ENCODE peak calls at places on chromosomes 5 and 9, in eight cellular contexts. One of them, this sample, is unnamed. For H3K9me3, the result is how much of the 10 kb centered on the place peaks cover.

GRCh38 chr9:114718801-114719221 is 36.8 kb upstream of the TEX48 start:
- DNase-seq in right lobe of liver: no peak
- DNase-seq in CD8-positive, alpha-beta T cell: peak
- DNase-seq in PC-3: peak
- DNase-seq in tibial artery: no peak
- DNase-seq in PC-9: peak
- DNase-seq in mammary epithelial cell: peak
- DNase-seq in DND-41: peak
- DNase-seq in this sample: peak

GRCh38 chr5:138876811-138877210 is 1.7 kb upstream of the LRRTM2 start:
- DNase-seq in PC-3: no peak
- DNase-seq in CD8-positive, alpha-beta T cell: no peak
- DNase-seq in mammary epithelial cell: no peak
- DNase-seq in tibial artery: no peak
- DNase-seq in PC-9: no peak
- DNase-seq in DND-41: no peak
- DNase-seq in right lobe of liver: no peak
- DNase-seq in this sample: no peak

GRCh38 chr9:13266172-13266571 is 13.3 kb downstream of the MPDZ start:
- DNase-seq in mammary epithelial cell: no peak
- DNase-seq in PC-3: no peak
- DNase-seq in CD8-positive, alpha-beta T cell: no peak
- DNase-seq in tibial artery: no peak
- DNase-seq in DND-41: no peak
- DNase-seq in right lobe of liver: no peak
- DNase-seq in PC-9: no peak
- DNase-seq in this sample: no peak

GRCh38 chr9:21326526-21327139 is 8.6 kb downstream of the KLHL9 start:
- DNase-seq in mammary epithelial cell: peak
- DNase-seq in PC-3: peak
- DNase-seq in right lobe of liver: no peak
- DNase-seq in CD8-positive, alpha-beta T cell: no peak
- DNase-seq in tibial artery: no peak
- DNase-seq in DND-41: no peak
- DNase-seq in PC-9: no peak
- DNase-seq in this sample: no peak

GRCh38 chr9:19446361-19446861 is 37.6 kb downstream of the ACER2 start:
- DNase-seq in DND-41: no peak
- DNase-seq in right lobe of liver: no peak
- DNase-seq in PC-9: no peak
- DNase-seq in CD8-positive, alpha-beta T cell: no peak
- DNase-seq in mammary epithelial cell: no peak
- DNase-seq in PC-3: no peak
- DNase-seq in tibial artery: no peak
- DNase-seq in this sample: no peak

GRCh38 chr9:135120249-135120648 is 32.8 kb downstream of the OLFM1 start:
- DNase-seq in tibial artery: no peak
- DNase-seq in PC-9: no peak
- DNase-seq in PC-3: no peak
- DNase-seq in CD8-positive, alpha-beta T cell: no peak
- DNase-seq in DND-41: no peak
- DNase-seq in right lobe of liver: no peak
- DNase-seq in mammary epithelial cell: no peak
- DNase-seq in this sample: no peak

GRCh38 chr5:43123887-43124286 is 3.2 kb downstream of the ZNF131 start:
- DNase-seq in PC-3: no peak
- DNase-seq in mammary epithelial cell: no peak
- DNase-seq in right lobe of liver: no peak
- DNase-seq in tibial artery: no peak
- DNase-seq in DND-41: no peak
- DNase-seq in PC-9: no peak
- DNase-seq in CD8-positive, alpha-beta T cell: no peak
- DNase-seq in this sample: no peak

GRCh38 chr5:153905214-153905613 is 133.5 kb downstream of the FAM114A2 start:
- DNase-seq in right lobe of liver: no peak
- DNase-seq in PC-3: no peak
- DNase-seq in CD8-positive, alpha-beta T cell: no peak
- DNase-seq in DND-41: no peak
- DNase-seq in PC-9: no peak
- DNase-seq in mammary epithelial cell: no peak
- DNase-seq in tibial artery: no peak
- DNase-seq in this sample: no peak

GRCh38 chr9:92762781-92763708 is 1.6 kb downstream of the BICD2 start:
- DNase-seq in PC-9: no peak
- DNase-seq in right lobe of liver: no peak
- DNase-seq in PC-3: no peak
- DNase-seq in tibial artery: no peak
- DNase-seq in DND-41: no peak
- DNase-seq in CD8-positive, alpha-beta T cell: no peak
- DNase-seq in mammary epithelial cell: no peak
- DNase-seq in this sample: no peak

GRCh38 chr9:111597852-111598729 is 1.4 kb downstream of the PTGR1 start:
- DNase-seq in tibial artery: peak
- DNase-seq in right lobe of liver: peak
- DNase-seq in PC-9: peak
- DNase-seq in DND-41: peak
- DNase-seq in PC-3: peak
- DNase-seq in mammary epithelial cell: peak
- DNase-seq in CD8-positive, alpha-beta T cell: peak
- DNase-seq in this sample: peak

GRCh38 chr5:94181940-94182339 is 436.5 kb downstream of the KIAA0825 start:
- DNase-seq in PC-9: no peak
- DNase-seq in right lobe of liver: no peak
- DNase-seq in CD8-positive, alpha-beta T cell: no peak
- DNase-seq in tibial artery: no peak
- DNase-seq in mammary epithelial cell: no peak
- DNase-seq in PC-3: no peak
- DNase-seq in DND-41: no peak
- DNase-seq in this sample: no peak

GRCh38 chr9:117718085-117718484 is 13.9 kb downstream of the TLR4 start:
- DNase-seq in tibial artery: peak
- DNase-seq in DND-41: no peak
- DNase-seq in PC-3: no peak
- DNase-seq in CD8-positive, alpha-beta T cell: no peak
- DNase-seq in mammary epithelial cell: peak
- DNase-seq in right lobe of liver: no peak
- DNase-seq in PC-9: no peak
- DNase-seq in this sample: no peak

GRCh38 chr9:88443480-88444113 is 55.4 kb downstream of the SPIN1 start:
- DNase-seq in mammary epithelial cell: no peak
- DNase-seq in tibial artery: no peak
- DNase-seq in DND-41: no peak
- DNase-seq in PC-9: no peak
- DNase-seq in PC-3: no peak
- DNase-seq in right lobe of liver: no peak
- DNase-seq in CD8-positive, alpha-beta T cell: no peak
- DNase-seq in this sample: no peak

GRCh38 chr9:86176468-86176867 is 77.1 kb upstream of the GOLM1 start:
- DNase-seq in PC-3: peak
- DNase-seq in DND-41: no peak
- DNase-seq in tibial artery: no peak
- DNase-seq in mammary epithelial cell: peak
- DNase-seq in PC-9: peak
- DNase-seq in right lobe of liver: no peak
- DNase-seq in CD8-positive, alpha-beta T cell: no peak
- DNase-seq in this sample: no peak

GRCh38 chr5:17154211-17154996 is 63.0 kb upstream of the BASP1 start:
- DNase-seq in DND-41: no peak
- DNase-seq in CD8-positive, alpha-beta T cell: no peak
- DNase-seq in right lobe of liver: no peak
- DNase-seq in PC-9: peak
- DNase-seq in mammary epithelial cell: peak
- DNase-seq in tibial artery: no peak
- DNase-seq in PC-3: peak
- DNase-seq in this sample: no peak

DNA sequence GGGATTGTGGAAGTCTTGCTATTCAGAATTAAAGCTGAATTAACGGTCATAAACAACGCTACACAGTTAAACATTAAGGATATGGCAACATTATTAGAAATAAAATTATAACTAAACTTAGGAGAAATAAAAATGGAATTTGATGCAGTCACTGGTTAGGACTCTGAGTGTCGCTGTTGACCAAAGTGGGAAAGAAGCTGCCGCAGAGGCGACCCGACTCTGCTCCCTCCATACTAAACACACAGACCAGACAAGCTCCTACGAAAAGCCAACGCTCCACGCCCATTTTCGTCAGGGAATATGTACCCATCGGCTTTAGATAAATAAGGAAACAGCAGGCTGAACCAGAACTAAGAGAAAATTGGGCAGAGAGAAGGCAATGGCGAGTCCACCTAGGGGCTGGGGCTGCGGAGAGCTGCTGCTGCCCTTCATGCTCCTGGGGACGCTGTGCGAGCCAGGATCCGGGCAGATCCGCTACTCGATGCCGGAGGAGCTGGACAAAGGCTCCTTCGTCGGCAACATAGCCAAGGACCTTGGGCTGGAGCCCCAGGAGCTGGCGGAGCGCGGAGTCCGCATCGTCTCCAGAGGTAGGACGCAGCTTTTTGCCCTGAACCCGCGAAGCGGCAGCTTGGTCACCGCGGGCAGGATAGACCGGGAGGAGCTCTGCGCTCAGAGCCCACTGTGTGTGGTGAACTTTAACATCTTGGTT is at the start of gene PCDHGA5:
- DNase-seq in CD8-positive, alpha-beta T cell: no peak
- DNase-seq in DND-41: no peak
- DNase-seq in PC-3: peak
- DNase-seq in right lobe of liver: no peak
- DNase-seq in tibial artery: no peak
- DNase-seq in PC-9: no peak
- DNase-seq in mammary epithelial cell: no peak
- DNase-seq in this sample: no peak
- H3K9me3 ChIP-seq in CD8-positive, alpha-beta T cell: under half
- H3K9me3 ChIP-seq in DND-41: under half
- H3K9me3 ChIP-seq in PC-3: under half
- H3K9me3 ChIP-seq in right lobe of liver: under half
- H3K9me3 ChIP-seq in tibial artery: under half
- H3K9me3 ChIP-seq in PC-9: under half
- H3K9me3 ChIP-seq in mammary epithelial cell: under half
- H3K9me3 ChIP-seq in this sample: under half

GRCh38 chr9:40927260-40927631 is 201.2 kb downstream of the FOXD4L6 start:
- DNase-seq in mammary epithelial cell: no peak
- DNase-seq in tibial artery: no peak
- DNase-seq in PC-3: no peak
- DNase-seq in right lobe of liver: no peak
- DNase-seq in CD8-positive, alpha-beta T cell: no peak
- DNase-seq in PC-9: no peak
- DNase-seq in DND-41: no peak
- DNase-seq in this sample: no peak

GRCh38 chr9:40927851-40928802 is 200.4 kb downstream of the FOXD4L6 start:
- DNase-seq in right lobe of liver: no peak
- DNase-seq in mammary epithelial cell: no peak
- DNase-seq in tibial artery: no peak
- DNase-seq in DND-41: no peak
- DNase-seq in CD8-positive, alpha-beta T cell: no peak
- DNase-seq in PC-3: no peak
- DNase-seq in PC-9: no peak
- DNase-seq in this sample: no peak

GRCh38 chr9:40926404-40927259 is 201.8 kb downstream of the FOXD4L6 start:
- DNase-seq in tibial artery: no peak
- DNase-seq in PC-3: no peak
- DNase-seq in PC-9: no peak
- DNase-seq in CD8-positive, alpha-beta T cell: no peak
- DNase-seq in mammary epithelial cell: no peak
- DNase-seq in DND-41: no peak
- DNase-seq in right lobe of liver: no peak
- DNase-seq in this sample: no peak

GRCh38 chr9:40928803-40929487 is 199.5 kb downstream of the FOXD4L6 start:
- DNase-seq in CD8-positive, alpha-beta T cell: no peak
- DNase-seq in DND-41: no peak
- DNase-seq in mammary epithelial cell: no peak
- DNase-seq in right lobe of liver: no peak
- DNase-seq in PC-3: no peak
- DNase-seq in tibial artery: no peak
- DNase-seq in PC-9: no peak
- DNase-seq in this sample: no peak

GRCh38 chr9:40925149-40925548 is 203.3 kb downstream of the FOXD4L6 start:
- DNase-seq in PC-3: no peak
- DNase-seq in mammary epithelial cell: no peak
- DNase-seq in PC-9: no peak
- DNase-seq in tibial artery: no peak
- DNase-seq in right lobe of liver: no peak
- DNase-seq in DND-41: no peak
- DNase-seq in CD8-positive, alpha-beta T cell: no peak
- DNase-seq in this sample: no peak
- H3K9me3 ChIP-seq in PC-3: under half
- H3K9me3 ChIP-seq in mammary epithelial cell: under half
- H3K9me3 ChIP-seq in PC-9: under half
- H3K9me3 ChIP-seq in tibial artery: half or more
- H3K9me3 ChIP-seq in right lobe of liver: under half
- H3K9me3 ChIP-seq in DND-41: under half
- H3K9me3 ChIP-seq in CD8-positive, alpha-beta T cell: half or more
- H3K9me3 ChIP-seq in this sample: under half

GRCh38 chr9:95333426-95333825 is 15.9 kb upstream of the FANCC start:
- DNase-seq in PC-3: no peak
- DNase-seq in CD8-positive, alpha-beta T cell: no peak
- DNase-seq in mammary epithelial cell: no peak
- DNase-seq in PC-9: no peak
- DNase-seq in DND-41: no peak
- DNase-seq in tibial artery: no peak
- DNase-seq in right lobe of liver: no peak
- DNase-seq in this sample: no peak

GRCh38 chr9:95336281-95336680 is 18.8 kb upstream of the FANCC start:
- DNase-seq in mammary epithelial cell: no peak
- DNase-seq in DND-41: no peak
- DNase-seq in right lobe of liver: peak
- DNase-seq in PC-3: no peak
- DNase-seq in PC-9: no peak
- DNase-seq in tibial artery: no peak
- DNase-seq in CD8-positive, alpha-beta T cell: peak
- DNase-seq in this sample: peak

GRCh38 chr9:95327239-95327865 is 9.8 kb upstream of the FANCC start:
- DNase-seq in PC-3: no peak
- DNase-seq in DND-41: no peak
- DNase-seq in mammary epithelial cell: peak
- DNase-seq in tibial artery: no peak
- DNase-seq in right lobe of liver: no peak
- DNase-seq in PC-9: no peak
- DNase-seq in CD8-positive, alpha-beta T cell: no peak
- DNase-seq in this sample: no peak

GRCh38 chr9:95332860-95333259 is 15.4 kb upstream of the FANCC start:
- DNase-seq in right lobe of liver: no peak
- DNase-seq in PC-3: no peak
- DNase-seq in tibial artery: no peak
- DNase-seq in mammary epithelial cell: no peak
- DNase-seq in DND-41: no peak
- DNase-seq in PC-9: no peak
- DNase-seq in CD8-positive, alpha-beta T cell: no peak
- DNase-seq in this sample: no peak

GRCh38 chr9:95330720-95331404 is 13.4 kb upstream of the FANCC start:
- DNase-seq in CD8-positive, alpha-beta T cell: no peak
- DNase-seq in tibial artery: no peak
- DNase-seq in PC-3: no peak
- DNase-seq in PC-9: no peak
- DNase-seq in DND-41: no peak
- DNase-seq in right lobe of liver: no peak
- DNase-seq in mammary epithelial cell: no peak
- DNase-seq in this sample: no peak
- H3K9me3 ChIP-seq in CD8-positive, alpha-beta T cell: under half
- H3K9me3 ChIP-seq in tibial artery: under half
- H3K9me3 ChIP-seq in PC-3: under half
- H3K9me3 ChIP-seq in PC-9: under half
- H3K9me3 ChIP-seq in DND-41: under half
- H3K9me3 ChIP-seq in right lobe of liver: under half
- H3K9me3 ChIP-seq in mammary epithelial cell: under half
- H3K9me3 ChIP-seq in this sample: under half

GRCh38 chr5:35285011-35285410 is 54.7 kb upstream of the PRLR start:
- DNase-seq in PC-9: no peak
- DNase-seq in right lobe of liver: no peak
- DNase-seq in tibial artery: no peak
- DNase-seq in DND-41: no peak
- DNase-seq in CD8-positive, alpha-beta T cell: no peak
- DNase-seq in mammary epithelial cell: no peak
- DNase-seq in PC-3: peak
- DNase-seq in this sample: no peak
- H3K9me3 ChIP-seq in PC-9: under half
- H3K9me3 ChIP-seq in right lobe of liver: under half
- H3K9me3 ChIP-seq in tibial artery: under half
- H3K9me3 ChIP-seq in DND-41: under half
- H3K9me3 ChIP-seq in CD8-positive, alpha-beta T cell: under half
- H3K9me3 ChIP-seq in mammary epithelial cell: under half
- H3K9me3 ChIP-seq in PC-3: under half
- H3K9me3 ChIP-seq in this sample: under half